ENCODE peak calls at places on chromosomes 2 and 18, in five cellular contexts. Q, U, L, X and M are unnamed samples. For H3K79me2, the result is how much of the 10 kb centered on the place peaks cover.

GRCh38 chr18:59423251-59423650 is 64.2 kb upstream of the LMAN1 start:
- DNase-seq in U (no peak), Q (no peak), L (no peak), X (no peak), M (no peak)

GRCh38 chr18:77250501-77250925 is 865 bp downstream of the GALR1 start:
- DNase-seq in Q (no peak), U (no peak), L (peak), X (no peak), M (peak)

GRCh38 chr2:98761267-98761781 is 30.4 kb upstream of the MGAT4A start:
- DNase-seq in U (no peak), Q (peak), X (no peak), L (no peak), M (peak)

GRCh38 chr2:218645126-218645525 is 14.3 kb downstream of the ZNF142 start:
- DNase-seq in U (no peak), Q (no peak), L (no peak), X (no peak), M (no peak)

GRCh38 chr18:27785815-27786537 is 391.0 kb downstream of the CDH2 start:
- DNase-seq in L (no peak), Q (no peak), X (no peak), U (no peak), M (peak)

GRCh38 chr2:71477231-71477681 is 23.9 kb downstream of the DYSF start:
- DNase-seq in U (no peak), L (no peak), Q (no peak), X (no peak), M (no peak)

GRCh38 chr2:58206785-58207184 is 34.3 kb downstream of the FANCL start:
- DNase-seq in U (no peak), L (no peak), Q (no peak), X (no peak), M (peak)

GRCh38 chr2:7497223-7497622 is 580.0 kb downstream of the RNF144A start:
- DNase-seq in X (no peak), L (no peak), U (no peak), Q (no peak), M (peak)

GRCh38 chr18:6785001-6785400 is 55.5 kb downstream of the ARHGAP28 start:
- DNase-seq in X (no peak), L (no peak), Q (no peak), U (no peak), M (no peak)

GRCh38 chr18:46660955-46661749 is 4.1 kb upstream of the LOXHD1 start:
- DNase-seq in U (no peak), Q (peak), X (no peak), L (peak), M (peak)

GRCh38 chr2:233419626-233420431 is 65.5 kb downstream of the DGKD start:
- DNase-seq in X (peak), Q (no peak), U (no peak), L (peak), M (peak)

GRCh38 chr2:225019100-225019499 is 23.2 kb downstream of the DOCK10 start:
- DNase-seq in Q (no peak), L (no peak), U (no peak), X (no peak), M (no peak)
- H3K79me2 ChIP-seq in Q (under half), L (under half), U (under half), X (under half), M (under half)

DNA sequence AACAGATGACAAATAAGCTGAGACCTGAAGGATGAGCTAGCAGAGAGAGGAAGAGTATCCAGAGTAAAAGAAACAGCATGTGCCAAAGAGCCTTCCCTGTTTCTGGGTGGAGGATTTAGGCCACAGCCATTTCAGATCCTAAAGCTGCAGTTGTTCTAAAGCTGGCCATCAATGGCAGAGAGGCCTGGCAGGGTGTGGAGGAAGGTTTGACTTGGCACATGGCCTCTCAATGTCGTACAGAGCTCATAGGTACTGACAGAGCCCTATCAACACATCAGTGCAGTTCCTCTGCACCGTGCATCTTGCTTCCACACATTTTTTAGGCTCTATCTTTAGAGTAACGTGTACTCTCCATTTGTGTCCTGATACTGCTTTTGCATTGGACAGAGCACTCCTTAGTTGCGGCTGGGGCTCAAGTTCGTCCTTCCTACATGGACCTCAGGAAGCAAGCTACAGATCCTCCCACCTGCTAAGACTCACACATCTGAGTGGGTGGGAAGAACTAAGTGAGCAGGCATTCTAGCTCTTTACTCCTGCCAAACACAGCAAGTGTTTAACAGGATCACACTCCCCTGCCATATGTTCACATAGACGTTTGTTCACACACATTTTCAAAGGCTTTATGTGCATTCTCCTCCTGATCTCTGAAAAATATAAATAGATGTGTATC is 3.0 kb upstream of the CHMP3 start:
- DNase-seq in U (peak), L (no peak), Q (no peak), X (no peak), M (no peak)
- H2AFZ ChIP-seq in U (peak), L (peak), Q (peak), X (no peak), M (peak)

GRCh38 chr18:24488824-24489493 is 28.5 kb downstream of the HRH4 start:
- DNase-seq in X (peak), U (peak), L (no peak), Q (peak), M (peak)
- TF ChIP-seq CREB1 in X (no peak), U (no peak), L (no peak), Q (no peak), M (no peak)

DNA sequence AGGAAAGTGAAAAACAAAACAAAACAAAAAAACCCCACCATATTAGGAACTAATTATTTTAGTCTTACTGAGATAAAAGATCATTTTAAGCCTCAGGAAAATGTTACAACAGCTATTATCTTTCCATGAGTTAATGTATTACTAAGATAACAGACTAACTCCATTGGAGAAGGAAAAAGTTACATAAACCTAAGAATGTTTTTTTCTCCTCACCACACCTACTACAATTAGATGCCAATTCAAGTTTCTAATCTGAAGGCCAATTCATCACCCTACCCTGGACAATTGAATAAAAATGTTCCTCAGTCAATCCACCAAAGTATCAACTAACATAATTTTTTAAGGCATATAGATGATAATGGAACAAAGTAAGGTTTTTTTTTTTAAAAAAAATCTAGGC is 10.2 kb upstream of the GFPT1 start:
- DNase-seq in L (no peak), X (no peak), U (no peak), Q (peak), M (no peak)
- H3K79me2 ChIP-seq in L (under half), X (under half), U (under half), Q (under half), M (under half)

GRCh38 chr2:172148246-172148645 is 45.5 kb upstream of the DLX2 start:
- DNase-seq in X (no peak), Q (no peak), U (no peak), L (no peak), M (no peak)
- H2AFZ ChIP-seq in X (no peak), Q (no peak), U (no peak), L (no peak), M (no peak)